ENCODE peak calls at places on chromosome 1, in six cellular contexts. L is head of caudate nucleus; W is right cardiac atrium; C is central memory CD4-positive, alpha-beta T cell; V is NCI-H1092; Q is pancreas. Z is an unnamed sample.

GRCh38 chr1:200180821-200181220 is 153.3 kb downstream of the NR5A2 start:
- DNase-seq in L (no peak), W (no peak), C (no peak), V (no peak), Q (peak; percentile 66), Z (no peak)

GRCh38 chr1:20885121-20885520 is 98.0 kb upstream of the HP1BP3 start:
- DNase-seq in L (no peak), W (no peak), C (no peak), V (no peak), Q (no peak), Z (no peak)

GRCh38 chr1:215704089-215704860 is 137.2 kb downstream of the KCTD3 start:
- DNase-seq in L (no peak), W (no peak), C (no peak), V (no peak), Q (no peak), Z (no peak)

GRCh38 chr1:117562581-117563491 is 43.0 kb upstream of the TENT5C start:
- DNase-seq in L (no peak), W (no peak), C (no peak), V (peak; percentile 36), Q (peak; percentile 54), Z (peak; percentile 88)

GRCh38 chr1:80565416-80565815 is 1235.3 kb upstream of the ADGRL2 start:
- DNase-seq in L (no peak), W (no peak), C (no peak), V (no peak), Q (no peak), Z (no peak)

GRCh38 chr1:228010921-228011320 is 4.1 kb downstream of the WNT3A start:
- DNase-seq in L (no peak), W (no peak), C (no peak), V (no peak), Q (no peak), Z (no peak)

GRCh38 chr1:161223805-161224694 is 622 bp upstream of the APOA2 start:
- DNase-seq in L (no peak), W (no peak), C (no peak), V (no peak), Q (no peak), Z (no peak)

GRCh38 chr1:226541631-226542622 is 6.6 kb upstream of the STUM start:
- DNase-seq in L (no peak), W (peak; percentile 51), C (no peak), V (peak; percentile 19), Q (peak; percentile 61), Z (no peak)

GRCh38 chr1:208083016-208083714 is 161.0 kb downstream of the PLXNA2 start:
- DNase-seq in L (no peak), W (no peak), C (no peak), V (no peak), Q (no peak), Z (no peak)

GRCh38 chr1:41487729-41488598 is 3.5 kb upstream of the EDN2 start:
- DNase-seq in L (no peak), W (no peak), C (no peak), V (no peak), Q (no peak), Z (no peak)

GRCh38 chr1:200967693-200968468 is 55.6 kb downstream of the KIF21B start:
- DNase-seq in L (no peak), W (no peak), C (no peak), V (no peak), Q (no peak), Z (no peak)

GRCh38 chr1:99738858-99739465 is 27.5 kb downstream of the FRRS1 start:
- DNase-seq in L (no peak), W (no peak), C (no peak), V (no peak), Q (no peak), Z (no peak)

GRCh38 chr1:187474266-187474665 is 645.5 kb downstream of the PLA2G4A start:
- DNase-seq in L (no peak), W (no peak), C (no peak), V (peak; percentile 47), Q (no peak), Z (peak; percentile 27)

GRCh38 chr1:167439301-167439988 is 78.9 kb downstream of the CD247 start:
- DNase-seq in L (peak; percentile 67), W (peak; percentile 42), C (no peak), V (peak; percentile 30), Q (peak; percentile 32), Z (no peak)

GRCh38 chr1:224357626-224358124 is 996 bp downstream of the CNIH4 start:
- DNase-seq in L (no peak), W (no peak), C (no peak), V (no peak), Q (no peak), Z (no peak)

GRCh38 chr1:147567594-147568381 is 26.5 kb downstream of the BCL9 start:
- DNase-seq in L (no peak), W (no peak), C (no peak), V (no peak), Q (peak; percentile 22), Z (peak; percentile 5)

GRCh38 chr1:2003564-2004131 is at the start of gene CFAP74:
- DNase-seq in L (peak; percentile 63), W (peak; percentile 36), C (no peak), V (no peak), Q (peak; percentile 26), Z (no peak)

GRCh38 chr1:1358433-1359201 is at the start of gene MXRA8:
- DNase-seq in L (no peak), W (peak; percentile 88), C (no peak), V (no peak), Q (no peak), Z (no peak)

GRCh38 chr1:113835686-113836290 is 23.5 kb upstream of the RSBN1 start:
- DNase-seq in L (no peak), W (no peak), C (peak; percentile 49), V (peak; percentile 7), Q (no peak), Z (no peak)

GRCh38 chr1:33659641-33660040 is 187.2 kb downstream of the ZSCAN20 start:
- DNase-seq in L (no peak), W (no peak), C (no peak), V (no peak), Q (no peak), Z (no peak)

GRCh38 chr1:225888898-225889690 is at the start of gene LEFTY1:
- DNase-seq in L (no peak), W (no peak), C (no peak), V (no peak), Q (peak; percentile 63), Z (no peak)

GRCh38 chr1:14140800-14141526 is 441.0 kb downstream of the PRDM2 start:
- DNase-seq in L (peak; percentile 61), W (peak; percentile 78), C (no peak), V (peak; percentile 74), Q (peak; percentile 13), Z (peak; percentile 64)

Z was measured in prostate gland.